ENCODE peak calls at places on chromosomes 11 and 22, in seven cellular contexts. L, O, H, Y, D, X and R are unnamed samples.

GRCh38 chr11:60914620-60915249 is 777 bp downstream of the TMEM109 start:
- DNase-seq in Y (no peak), L (no peak), X (peak; percentile 64), H (no peak), O (no peak), D (no peak), R (no peak)

GRCh38 chr11:118002010-118002540 is 15.9 kb downstream of the IL10RA start:
- DNase-seq in H (no peak), Y (no peak), L (no peak), D (no peak), O (no peak), X (no peak), R (no peak)

GRCh38 chr11:12884751-12885318 is 124.3 kb upstream of the RASSF10 start:
- DNase-seq in O (no peak), L (no peak), X (no peak), H (no peak), Y (no peak), D (no peak), R (no peak)

GRCh38 chr22:17781319-17782031 is 7.2 kb upstream of the BID start:
- DNase-seq in X (peak; percentile 76), Y (no peak), O (no peak), H (no peak), L (no peak), D (no peak), R (no peak)

GRCh38 chr11:96322775-96323642 is 20.0 kb downstream of the MAML2 start:
- DNase-seq in Y (no peak), X (no peak), L (no peak), D (no peak), O (no peak), H (no peak), R (no peak)

GRCh38 chr11:60847281-60847680 is 5.4 kb downstream of the CCDC86 start:
- DNase-seq in O (no peak), D (no peak), X (no peak), Y (no peak), L (no peak), H (no peak), R (no peak)

GRCh38 chr11:69841859-69842698 is 22.9 kb upstream of the FGF3 start:
- DNase-seq in D (peak; percentile 65), L (no peak), Y (no peak), X (peak; percentile 43), O (no peak), H (no peak), R (no peak)

GRCh38 chr22:43554259-43554636 is 142.4 kb downstream of the MPPED1 start:
- DNase-seq in D (no peak), O (no peak), X (no peak), Y (no peak), L (no peak), H (no peak), R (no peak)

GRCh38 chr22:24905909-24906308 is 40.6 kb downstream of the LHFPL7 start:
- DNase-seq in H (no peak), L (no peak), Y (no peak), D (no peak), O (no peak), X (no peak), R (no peak)

GRCh38 chr11:8926236-8926635 is 6.5 kb downstream of the C11orf16 start:
- DNase-seq in X (no peak), L (no peak), D (no peak), Y (no peak), H (no peak), O (no peak), R (no peak)

GRCh38 chr11:69536406-69536805 is 54.9 kb downstream of the LINC01488 start:
- DNase-seq in D (peak; percentile 65), Y (no peak), H (no peak), O (no peak), L (no peak), X (no peak), R (peak; percentile 34)

GRCh38 chr11:20342347-20343279 is 20.9 kb upstream of the HTATIP2 start:
- DNase-seq in Y (no peak), H (no peak), L (no peak), O (no peak), X (no peak), D (no peak), R (no peak)

GRCh38 chr11:96218901-96219300 is 124.1 kb downstream of the MAML2 start:
- DNase-seq in Y (no peak), L (no peak), X (no peak), D (no peak), H (no peak), O (no peak), R (no peak)

GRCh38 chr11:34860034-34860433 is 56.1 kb downstream of the APIP start:
- DNase-seq in Y (peak; percentile 19), H (no peak), L (no peak), D (no peak), O (no peak), X (no peak), R (no peak)